ENCODE peak calls at places on chromosomes 6 and 20, in six cellular contexts. Z, U, F, Y, R and J are unnamed samples.

GRCh38 chr6:43814111-43814510 is 44.1 kb downstream of the VEGFA start:
- DNase-seq in F (no peak), Z (no peak), Y (no peak), R (no peak), U (no peak), J (no peak)

GRCh38 chr6:32984639-32985389 is 16.4 kb downstream of the BRD2 start:
- DNase-seq in F (peak; percentile 97), R (peak; percentile 93), Z (peak; percentile 93), U (no peak), Y (peak; percentile 86), J (peak; percentile 39)

GRCh38 chr20:54650201-54650722 is 174.9 kb downstream of the DOK5 start:
- DNase-seq in Z (no peak), Y (no peak), U (no peak), R (no peak), F (no peak), J (no peak)

GRCh38 chr6:144555078-144555477 is 269.9 kb downstream of the UTRN start:
- DNase-seq in R (no peak), F (no peak), U (no peak), Y (no peak), Z (no peak), J (no peak)

GRCh38 chr6:125746731-125747588 is 2.5 kb upstream of the HEY2 start:
- DNase-seq in U (no peak), Z (peak; percentile 80), Y (peak; percentile 35), R (no peak), F (peak; percentile 59), J (no peak)

GRCh38 chr6:108594640-108595039 is 33.9 kb downstream of the FOXO3 start:
- DNase-seq in F (peak; percentile 52), Z (no peak), R (no peak), Y (no peak), U (no peak), J (no peak)

GRCh38 chr6:49072885-49073620 is 390.0 kb downstream of the MMUT start:
- DNase-seq in R (no peak), Y (no peak), U (no peak), Z (no peak), F (no peak), J (no peak)

GRCh38 chr6:123028263-123028662 is 32.2 kb downstream of the CLVS2 start:
- DNase-seq in Z (no peak), F (no peak), Y (no peak), R (no peak), U (no peak), J (no peak)

GRCh38 chr6:33418690-33419291 is 884 bp upstream of the CUTA start:
- DNase-seq in U (no peak), Z (peak; percentile 61), R (no peak), Y (no peak), F (no peak), J (no peak)

GRCh38 chr6:41674231-41675000 is 36.1 kb downstream of the MDFI start:
- DNase-seq in F (no peak), Y (no peak), Z (no peak), R (no peak), U (no peak), J (no peak)

GRCh38 chr6:84779380-84779779 is 15.0 kb upstream of the TBX18 start:
- DNase-seq in Y (no peak), U (no peak), Z (no peak), R (no peak), F (no peak), J (no peak)

GRCh38 chr6:47669684-47670515 is 28.5 kb upstream of the ADGRF4 start:
- DNase-seq in R (no peak), F (no peak), Y (no peak), U (no peak), Z (no peak), J (peak; percentile 77)

GRCh38 chr20:60784321-60784720 is 467.7 kb upstream of the CDH4 start:
- DNase-seq in Z (no peak), R (no peak), Y (no peak), U (no peak), F (no peak), J (no peak)

GRCh38 chr6:112482373-112482772 is 135.2 kb downstream of the RFPL4B start:
- DNase-seq in Y (no peak), F (no peak), R (no peak), Z (no peak), U (no peak), J (peak; percentile 71)

GRCh38 chr6:151805286-151805840 is 2.1 kb upstream of the ESR1 start:
- DNase-seq in R (no peak), Y (no peak), Z (no peak), F (no peak), U (no peak), J (no peak)

GRCh38 chr6:29626948-29627761 is 5.8 kb downstream of the GABBR1 start:
- DNase-seq in F (no peak), Y (peak; percentile 23), Z (no peak), U (no peak), R (peak; percentile 54), J (no peak)

GRCh38 chr6:72984981-72985665 is 240.2 kb downstream of the KHDC1L start:
- DNase-seq in R (no peak), Y (no peak), U (peak; percentile 32), F (no peak), Z (no peak), J (no peak)

GRCh38 chr6:100404051-100404450 is 60.7 kb downstream of the SIM1 start:
- DNase-seq in Y (no peak), R (no peak), Z (no peak), F (no peak), U (no peak), J (no peak)

GRCh38 chr6:138692978-138693909 is 80.3 kb upstream of the CCDC28A start:
- DNase-seq in Y (peak; percentile 49), F (peak; percentile 88), Z (peak; percentile 40), U (no peak), R (peak; percentile 86), J (peak; percentile 21)

DNA sequence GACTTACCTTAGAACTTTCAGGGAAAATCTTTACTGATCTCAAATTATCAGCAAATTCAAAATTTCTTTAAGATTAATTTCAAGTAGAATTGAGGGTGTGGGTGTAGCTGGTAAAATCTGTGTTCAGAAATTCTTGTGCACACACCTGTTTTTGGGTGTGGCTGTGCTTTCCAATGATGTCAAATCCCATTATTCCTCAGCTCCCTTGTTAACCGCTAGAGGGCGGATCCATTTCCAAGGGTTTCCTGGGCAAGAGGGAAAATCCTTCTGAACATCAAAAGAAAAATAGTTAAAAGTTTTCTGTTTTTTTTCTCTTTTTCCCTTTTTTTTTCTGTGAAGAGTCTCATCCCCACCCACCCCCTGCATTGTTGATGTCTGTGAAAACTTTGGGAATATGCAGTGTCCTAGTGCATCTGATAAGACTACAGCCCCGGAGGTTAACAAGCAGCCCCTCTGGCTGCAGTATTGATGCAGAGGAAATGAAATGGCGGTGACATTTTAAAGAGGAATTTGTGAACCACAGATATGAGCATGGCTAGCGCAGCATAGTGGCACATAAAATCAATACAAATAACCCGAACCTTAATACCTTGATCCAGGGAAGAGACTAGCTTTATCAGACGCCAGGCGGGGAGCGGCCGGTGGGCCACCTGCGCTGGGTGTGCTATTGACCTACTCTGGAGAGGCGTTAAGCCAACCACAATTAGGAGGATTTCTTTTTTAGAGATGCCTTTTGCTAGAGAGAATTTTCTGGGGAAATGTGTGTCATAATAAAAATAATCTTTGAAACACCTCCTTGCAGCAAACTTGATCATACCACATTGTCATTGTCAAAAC is 130.9 kb downstream of the FOXA2 start:
- DNase-seq in R (no peak), Y (no peak), Z (no peak), F (peak; percentile 73), U (no peak), J (no peak)
- TF ChIP-seq CTCF in R (peak; percentile 70), Y (peak; percentile 80), Z (no peak), F (peak; percentile 71), U (peak; percentile 51), J (peak; percentile 59)

GRCh38 chr20:52812231-52812847 is 159.8 kb upstream of the TSHZ2 start:
- DNase-seq in Y (no peak), Z (no peak), U (no peak), R (no peak), F (no peak), J (no peak)
- TF ChIP-seq CTCF in Y (peak; percentile 21), Z (no peak), U (no peak), R (no peak), F (no peak), J (no peak)

DNA sequence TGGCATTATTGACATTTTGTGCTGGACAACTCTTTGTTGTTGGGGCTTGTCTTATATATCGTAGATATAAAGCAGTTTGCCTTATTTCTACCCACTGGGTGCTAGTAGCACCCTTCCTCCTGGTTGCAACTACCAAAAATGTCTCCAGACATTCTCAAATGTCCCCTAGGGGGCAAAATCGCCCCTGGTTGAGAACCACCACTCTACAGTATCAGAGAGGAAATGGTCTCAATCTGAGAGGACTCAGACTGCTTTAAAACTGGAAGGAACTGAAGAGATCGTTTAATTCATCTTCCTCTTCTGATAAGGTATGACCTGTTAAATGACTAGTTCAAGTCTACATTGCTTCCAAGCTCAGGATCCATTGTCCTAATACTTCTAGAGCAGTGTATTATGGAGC is 14.9 kb downstream of the SH3BGRL2 start:
- DNase-seq in Z (peak; percentile 51), R (no peak), U (no peak), Y (no peak), F (no peak), J (no peak)
- TF ChIP-seq CTCF in Z (peak; percentile 28), R (no peak), U (peak; percentile 2), Y (peak; percentile 34), F (no peak), J (no peak)

DNA sequence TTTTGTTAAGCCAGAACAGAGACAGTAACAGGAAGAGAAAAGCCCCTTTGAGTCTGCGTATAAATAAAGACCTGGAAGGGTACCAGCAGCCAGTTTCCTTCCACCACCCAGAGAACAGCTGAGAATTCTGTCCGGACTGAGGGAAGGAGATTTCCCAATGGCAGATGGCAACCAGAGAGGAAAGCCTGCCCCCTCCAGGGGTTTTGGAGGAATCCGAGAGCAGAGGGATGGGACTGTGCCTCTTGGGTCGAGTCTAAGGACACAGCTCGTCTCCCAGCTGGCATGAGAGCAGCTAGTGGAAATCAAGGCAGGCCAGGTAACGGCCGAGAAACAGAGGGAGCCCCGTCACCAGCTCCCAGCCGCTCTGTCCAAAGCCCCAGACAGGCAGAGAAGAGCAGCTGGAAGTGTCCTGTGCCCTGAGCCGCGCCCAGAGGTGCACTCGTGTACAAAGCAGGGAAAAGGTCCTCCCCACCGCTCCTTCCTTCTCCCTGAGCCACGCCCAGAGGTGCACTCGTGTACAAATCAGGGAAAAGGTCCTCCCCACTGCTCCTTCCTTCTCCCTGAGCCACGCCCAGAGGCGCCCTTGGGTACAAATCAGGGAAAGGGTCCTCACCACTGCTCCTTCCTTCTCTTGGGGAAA is 134.0 kb upstream of the SNX9 start:
- DNase-seq in Y (no peak), U (no peak), R (peak; percentile 71), Z (no peak), F (peak; percentile 62), J (no peak)
- TF ChIP-seq CTCF in Y (no peak), U (peak; percentile 41), R (no peak), Z (no peak), F (no peak), J (no peak)